ENCODE peak calls at places on chromosomes 3 and 15, in ten cellular contexts. Q is NCI-H510A treated with DMSO at 0.1 percent for 48 hours, P is cardiac muscle cell, E is WTC11, I is T-helper 1 cell, H is ELR, D is GM20000, M is left ventricle myocardium superior, Y is DMS53, T is keratinocyte. F is an unnamed sample.

GRCh38 chr15:35888815-35889214 is 342.9 kb upstream of the DPH6 start:
- DNase-seq in P (no peak), T (no peak), Q (no peak), Y (no peak), M (no peak), H (peak), I (no peak), D (no peak), E (no peak), F (no peak)

GRCh38 chr3:116000315-116000714 is 377.0 kb downstream of the GAP43 start:
- DNase-seq in M (no peak), P (peak), D (no peak), I (no peak), Q (no peak), T (peak), E (no peak), Y (peak), H (peak), F (peak)

GRCh38 chr3:143239026-143239425 is 119.5 kb downstream of the CHST2 start:
- DNase-seq in Y (no peak), D (no peak), I (no peak), E (no peak), H (no peak), M (no peak), P (peak), T (no peak), Q (no peak), F (no peak)

GRCh38 chr3:128584412-128585020 is 66.1 kb downstream of the RPN1 start:
- DNase-seq in Q (peak), I (no peak), D (no peak), T (no peak), Y (peak), M (peak), E (peak), P (peak), H (peak), F (peak)

GRCh38 chr3:72663429-72663828 is 184.8 kb downstream of the SHQ1 start:
- DNase-seq in T (no peak), M (no peak), I (no peak), P (peak), Q (peak), H (no peak), E (no peak), D (no peak), Y (peak), F (peak)

GRCh38 chr3:13013994-13014754 is 59.1 kb downstream of the IQSEC1 start:
- DNase-seq in E (no peak), I (peak), Q (no peak), Y (no peak), P (no peak), M (no peak), D (no peak), T (no peak), H (no peak), F (no peak)

GRCh38 chr3:99825239-99825638 is 7.6 kb downstream of the CMSS1 start:
- DNase-seq in P (peak), M (no peak), Q (no peak), I (no peak), T (no peak), D (no peak), E (no peak), H (peak), Y (no peak), F (no peak)

GRCh38 chr3:67509471-67510075 is 144.8 kb downstream of the SUCLG2 start:
- DNase-seq in D (no peak), P (no peak), M (no peak), T (no peak), H (peak), E (no peak), Q (no peak), I (no peak), Y (no peak), F (no peak)

GRCh38 chr15:68667800-68668625 is 89.2 kb downstream of the CORO2B start:
- DNase-seq in E (no peak), M (no peak), T (no peak), I (no peak), P (no peak), H (no peak), D (no peak), Q (peak), Y (no peak), F (no peak)

GRCh38 chr3:54376440-54376839 is 254.1 kb downstream of the CACNA2D3 start:
- DNase-seq in D (no peak), Y (no peak), I (no peak), P (peak), H (no peak), T (no peak), E (no peak), M (no peak), Q (no peak), F (no peak)

GRCh38 chr15:61879219-61879618 is 181.0 kb downstream of the VPS13C start:
- DNase-seq in P (no peak), M (no peak), I (no peak), E (no peak), H (no peak), T (no peak), Y (no peak), D (no peak), Q (no peak), F (peak)

GRCh38 chr3:72661115-72661457 is 187.2 kb downstream of the SHQ1 start:
- DNase-seq in D (no peak), T (peak), H (peak), Y (peak), P (peak), I (no peak), E (no peak), M (peak), Q (no peak), F (peak)

F was measured in SJCRH30.